ENCODE peak calls at places on chromosomes 12 and 14, in nine cellular contexts. Z is progenitor cell of endocrine pancreas, Y is astrocyte of the spinal cord, L is stomach, I is esophagus muscularis mucosa, M is endodermal cell, Q is endothelial cell, V is GM13977, S is astrocyte of the cerebellum. T is an unnamed sample.
A peak's percentile ranks its signal among the peaks of the same experiment; 100 is the strongest.

GRCh38 chr12:20196767-20197166 is 171.6 kb upstream of the PDE3A start:
- DNase-seq in Y (no peak), V (no peak), L (no peak), S (no peak), I (no peak), Z (no peak), M (no peak), Q (no peak), T (no peak)

GRCh38 chr12:106897082-106897481 is 58.6 kb upstream of the TMEM263 start:
- DNase-seq in S (no peak), Y (peak; percentile 16), Z (no peak), Q (no peak), L (no peak), V (no peak), M (no peak), I (peak; percentile 72), T (no peak)

GRCh38 chr12:76680940-76681339 is 83.0 kb upstream of the ZDHHC17 start:
- DNase-seq in I (no peak), Z (no peak), V (no peak), L (no peak), S (no peak), M (no peak), Q (no peak), Y (peak; percentile 25), T (no peak)

GRCh38 chr14:50937325-50937724 is 7.0 kb downstream of the PYGL start:
- DNase-seq in M (no peak), I (no peak), V (no peak), Y (peak; percentile 18), L (no peak), Z (no peak), S (no peak), Q (no peak), T (no peak)

GRCh38 chr12:99092100-99092851 is 447.2 kb downstream of the APAF1 start:
- DNase-seq in S (no peak), V (no peak), Y (no peak), Z (no peak), I (no peak), M (no peak), Q (no peak), L (no peak), T (no peak)

GRCh38 chr12:71710276-71711125 is 24.6 kb downstream of the TMEM19 start:
- DNase-seq in V (no peak), I (no peak), Z (no peak), Q (no peak), L (no peak), S (peak; percentile 69), Y (peak; percentile 87), M (no peak), T (no peak)

GRCh38 chr12:3087758-3088157 is 10.6 kb downstream of the TSPAN9 start:
- DNase-seq in M (no peak), I (no peak), V (no peak), Z (no peak), Y (no peak), S (no peak), Q (no peak), L (no peak), T (no peak)

GRCh38 chr12:51071663-51072062 is 11.7 kb downstream of the CSRNP2 start:
- DNase-seq in V (no peak), Y (no peak), S (no peak), I (no peak), M (no peak), Q (peak; percentile 15), L (no peak), Z (no peak), T (no peak)

GRCh38 chr12:45663452-45663851 is 66.1 kb upstream of the ARID2 start:
- DNase-seq in M (no peak), V (no peak), Y (no peak), I (no peak), Z (no peak), L (no peak), S (no peak), Q (no peak), T (no peak)

GRCh38 chr12:92096346-92097136 is 49.1 kb downstream of the BTG1 start:
- DNase-seq in I (no peak), Z (no peak), Y (peak; percentile 76), V (no peak), Q (no peak), M (no peak), L (no peak), S (no peak), T (peak; percentile 42)

GRCh38 chr14:103770902-103771301 is 55.3 kb downstream of the ZFYVE21 start:
- DNase-seq in S (no peak), Q (no peak), Y (no peak), I (no peak), L (no peak), V (no peak), M (no peak), Z (no peak), T (no peak)

GRCh38 chr12:6821674-6822433 is at the start of gene GPR162:
- DNase-seq in L (peak; percentile 52), V (no peak), Q (peak; percentile 45), M (peak; percentile 95), S (no peak), Y (peak; percentile 60), Z (peak; percentile 59), I (no peak), T (no peak)

GRCh38 chr12:95102916-95103671 is 29.7 kb upstream of the NR2C1 start:
- DNase-seq in V (peak; percentile 73), S (peak; percentile 61), Z (no peak), I (no peak), Q (no peak), Y (peak; percentile 89), L (no peak), M (no peak), T (peak; percentile 62)

GRCh38 chr14:22929104-22929847 is at the start of gene PRMT5:
- DNase-seq in I (peak; percentile 100), Q (peak; percentile 97), V (peak; percentile 93), M (peak; percentile 99), L (peak; percentile 98), Z (peak; percentile 96), S (peak; percentile 100), Y (peak; percentile 100), T (peak; percentile 99)
- TF ChIP-seq CTCF in I (no peak), Q (no peak), V (no peak), M (no peak), L (no peak), Z (no peak), S (no peak), Y (no peak), T (no peak)

GRCh38 chr14:99576761-99577705 is 27.0 kb downstream of the CCDC85C start:
- DNase-seq in Z (no peak), L (no peak), S (no peak), I (no peak), M (no peak), Q (no peak), Y (no peak), V (no peak), T (no peak)

GRCh38 chr14:99576304-99576703 is 27.7 kb downstream of the CCDC85C start:
- DNase-seq in M (peak; percentile 75), Z (no peak), L (no peak), Q (no peak), I (no peak), V (no peak), S (no peak), Y (no peak), T (no peak)

GRCh38 chr14:99574099-99574880 is 29.7 kb downstream of the CCDC85C start:
- DNase-seq in Y (peak; percentile 56), V (no peak), S (no peak), L (peak; percentile 72), Z (no peak), M (peak; percentile 91), I (no peak), Q (no peak), T (no peak)

GRCh38 chr14:99573436-99574098 is 30.4 kb downstream of the CCDC85C start:
- DNase-seq in L (no peak), I (no peak), V (no peak), Z (no peak), M (no peak), Q (no peak), Y (no peak), S (no peak), T (no peak)

GRCh38 chr14:99575043-99576023 is 28.7 kb downstream of the CCDC85C start:
- DNase-seq in I (no peak), Q (no peak), M (no peak), Z (no peak), Y (no peak), S (no peak), V (no peak), L (peak; percentile 90), T (peak; percentile 23)
- TF ChIP-seq CTCF in I (peak; percentile 34), Q (no peak), M (peak; percentile 57), Z (peak; percentile 32), Y (peak; percentile 26), S (peak; percentile 25), V (peak; percentile 17), L (no peak), T (no peak)

DNA sequence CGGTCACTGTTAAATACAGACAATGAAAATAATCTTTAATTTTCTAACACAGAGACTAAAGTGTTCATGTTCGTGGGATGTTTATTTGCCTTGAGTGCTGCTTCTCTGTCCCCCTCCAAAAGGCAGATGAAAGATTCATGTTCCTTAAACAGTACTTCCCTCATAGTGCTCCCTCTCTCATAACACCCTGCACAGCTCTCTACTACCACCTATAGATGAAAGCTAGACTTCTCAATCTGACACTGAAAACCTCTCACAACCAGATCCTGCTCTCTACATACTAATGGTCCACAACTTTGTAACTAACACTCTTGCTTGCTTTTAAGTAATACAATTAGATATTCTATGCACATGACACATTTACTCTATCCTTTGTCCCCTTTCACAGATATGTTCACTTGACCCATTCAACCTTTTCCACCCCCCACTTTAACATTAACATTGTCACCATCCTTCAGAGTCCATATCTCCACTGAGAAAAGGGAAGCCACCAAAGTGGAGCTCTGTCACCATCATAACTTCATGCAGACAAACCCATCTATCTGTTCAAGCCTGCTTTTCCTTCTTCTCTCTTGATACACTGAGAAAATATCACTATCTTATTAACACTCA is 266.4 kb upstream of the USP15 start:
- DNase-seq in I (no peak), Y (peak; percentile 13), Q (peak; percentile 15), Z (no peak), S (no peak), V (no peak), M (no peak), L (no peak), T (no peak)
- TF ChIP-seq CTCF in I (peak; percentile 64), Y (peak; percentile 56), Q (peak; percentile 28), Z (peak; percentile 78), S (peak; percentile 68), V (peak; percentile 58), M (peak; percentile 89), L (peak; percentile 21), T (peak; percentile 62)

DNA sequence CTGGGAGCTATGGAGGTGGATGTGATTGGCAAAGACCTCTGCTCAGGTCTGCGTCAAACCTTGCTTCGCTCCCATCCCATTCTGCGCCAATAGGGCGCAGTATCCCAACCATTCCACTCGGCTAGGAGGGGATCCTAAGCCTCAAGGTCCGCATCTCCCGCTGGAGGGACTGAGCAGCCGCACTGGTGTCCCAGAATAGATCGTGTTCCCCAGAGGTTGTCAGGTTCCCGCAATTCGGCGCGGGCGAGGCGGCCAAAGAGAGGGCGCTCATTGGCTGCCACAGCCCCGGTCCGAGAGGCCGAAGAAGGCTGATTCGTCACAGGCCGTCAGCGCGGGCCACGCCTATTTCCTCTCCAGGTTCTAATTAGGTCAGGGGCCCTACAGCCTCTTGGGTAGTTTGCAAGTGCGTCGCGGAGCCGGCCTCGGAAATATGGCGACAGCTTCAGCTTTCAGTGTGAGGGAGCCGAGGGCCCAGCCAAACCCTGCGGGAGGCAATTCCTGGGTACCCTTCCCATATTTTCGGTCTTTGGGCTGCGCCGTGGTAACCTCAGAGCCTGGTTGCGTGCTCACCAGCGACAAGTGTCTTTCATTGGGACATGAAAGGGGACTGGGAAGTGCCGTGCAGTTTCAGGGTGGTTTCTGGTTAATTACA is 5.0 kb downstream of the OR10AD1 start:
- DNase-seq in V (peak; percentile 93), S (peak; percentile 72), Q (peak; percentile 91), Y (peak; percentile 94), M (peak; percentile 100), I (peak; percentile 100), L (peak; percentile 98), Z (peak; percentile 92), T (peak; percentile 98)
- TF ChIP-seq CTCF in V (peak; percentile 4), S (peak; percentile 38), Q (no peak), Y (peak; percentile 17), M (no peak), I (no peak), L (no peak), Z (peak; percentile 14), T (no peak)

T was measured in activated CD8-positive, alpha-beta T cell treated with anti-CD3 and anti-CD28 coated beads for 36 hours.